ENCODE peak calls at places on chromosomes 3 and 15, in eight cellular contexts. L is fibroblast of pulmonary artery; E is cardiac fibroblast; Y is fibroblast of villous mesenchyme; Q is transverse colon; D is HFF-Myc; J is astrocyte of the cerebellum; U is activated CD8-positive, alpha-beta T cell treated with anti-CD3 and anti-CD28 coated beads for 36 hours. M is an unnamed sample.

GRCh38 chr3:10345911-10346310 is 25.0 kb upstream of the SEC13 start:
- DNase-seq in E (no peak), J (no peak), D (no peak), Y (no peak), L (no peak), U (no peak), Q (no peak), M (no peak)

GRCh38 chr3:46613313-46614005 is 1.1 kb downstream of the FAM240A start:
- DNase-seq in U (no peak), Q (no peak), L (no peak), E (no peak), J (no peak), Y (no peak), D (no peak), M (no peak)

GRCh38 chr3:113948015-113948917 is 453 bp downstream of the ZDHHC23 start:
- DNase-seq in E (no peak), Y (no peak), Q (peak), L (no peak), D (no peak), J (no peak), U (peak), M (peak)

GRCh38 chr3:11085078-11085840 is 69.0 kb upstream of the HRH1 start:
- DNase-seq in U (no peak), E (peak), Q (no peak), L (no peak), Y (no peak), J (no peak), D (no peak), M (no peak)

GRCh38 chr3:107753988-107754387 is 231.2 kb downstream of the BBX start:
- DNase-seq in D (no peak), J (no peak), E (no peak), L (no peak), U (no peak), Q (no peak), Y (no peak), M (no peak)

GRCh38 chr3:112032377-112032776 is 2.2 kb upstream of the TMPRSS7 start:
- DNase-seq in E (no peak), J (no peak), U (no peak), Y (no peak), D (no peak), Q (no peak), L (no peak), M (no peak)

GRCh38 chr3:106119691-106120090 is 250.9 kb upstream of the CBLB start:
- DNase-seq in L (peak), Y (peak), Q (no peak), J (no peak), E (peak), U (peak), D (no peak), M (no peak)

GRCh38 chr3:125110016-125110875 is 54.4 kb upstream of the HEG1 start:
- DNase-seq in E (peak), L (peak), D (peak), Y (peak), J (peak), Q (no peak), U (peak), M (no peak)

GRCh38 chr3:133413166-133414020 is 13.5 kb downstream of the BFSP2 start:
- DNase-seq in Y (peak), Q (no peak), U (peak), E (peak), L (peak), D (no peak), J (no peak), M (no peak)

GRCh38 chr3:194548346-194549321 is 61.8 kb upstream of the ATP13A3 start:
- DNase-seq in U (no peak), D (no peak), Y (peak), E (no peak), L (no peak), J (peak), Q (no peak), M (no peak)

GRCh38 chr3:105867690-105868449 is 942 bp downstream of the CBLB start:
- DNase-seq in J (no peak), E (peak), U (no peak), D (no peak), Y (peak), Q (no peak), L (peak), M (no peak)

GRCh38 chr3:195207731-195208130 is 63.2 kb downstream of the XXYLT1 start:
- DNase-seq in J (no peak), E (no peak), U (no peak), L (peak), Q (no peak), Y (no peak), D (no peak), M (no peak)

GRCh38 chr3:64454179-64454578 is 228.9 kb upstream of the PRICKLE2 start:
- DNase-seq in U (no peak), J (no peak), D (no peak), Q (no peak), Y (peak), E (peak), L (peak), M (no peak)

GRCh38 chr3:155753038-155753647 is 8.3 kb upstream of the PLCH1 start:
- DNase-seq in Y (peak), E (peak), J (peak), Q (no peak), L (peak), U (no peak), D (no peak), M (no peak)

GRCh38 chr3:127170794-127171193 is 22.1 kb upstream of the PRR23E start:
- DNase-seq in Y (peak), E (peak), D (peak), L (peak), Q (no peak), J (peak), U (no peak), M (no peak)

GRCh38 chr3:24046214-24046613 is 101.1 kb downstream of the NR1D2 start:
- DNase-seq in U (no peak), Q (no peak), E (no peak), Y (no peak), L (no peak), D (no peak), J (no peak), M (no peak)

GRCh38 chr3:158802399-158803023 is 657 bp downstream of the MFSD1 start:
- DNase-seq in J (no peak), E (no peak), L (no peak), D (no peak), U (peak), Q (peak), Y (no peak), M (no peak)

GRCh38 chr15:60408438-60409105 is 10.8 kb upstream of the ANXA2 start:
- DNase-seq in U (no peak), D (no peak), L (peak), J (no peak), Q (no peak), E (peak), Y (peak), M (no peak)

GRCh38 chr15:40990789-40991188 is 37.5 kb downstream of the CHAC1 start:
- DNase-seq in Y (no peak), L (no peak), Q (no peak), U (peak), J (no peak), D (no peak), E (no peak), M (no peak)

GRCh38 chr15:45855210-45855906 is 220.5 kb downstream of the SQOR start:
- DNase-seq in U (no peak), J (peak), E (no peak), L (no peak), Q (no peak), D (no peak), Y (no peak), M (no peak)

GRCh38 chr3:18444597-18445420 is 19.7 kb upstream of the SATB1 start:
- DNase-seq in Y (peak), D (no peak), Q (peak), U (peak), E (peak), J (no peak), L (peak), M (peak)

GRCh38 chr3:141412936-141413354 is 44.6 kb downstream of the ZBTB38 start:
- DNase-seq in Y (peak), D (no peak), E (peak), J (peak), L (peak), Q (peak), U (no peak), M (no peak)

GRCh38 chr3:55409802-55410201 is 77.3 kb downstream of the WNT5A start:
- DNase-seq in D (no peak), L (no peak), E (peak), U (no peak), J (no peak), Q (no peak), Y (no peak), M (no peak)

GRCh38 chr15:80251505-80252280 is at the start of gene CTXND1:
- DNase-seq in J (no peak), D (no peak), U (no peak), Q (no peak), Y (no peak), E (no peak), L (no peak), M (peak)

GRCh38 chr3:167929937-167930336 is 165.8 kb downstream of the GOLIM4 start:
- DNase-seq in L (no peak), Q (no peak), E (no peak), D (no peak), U (no peak), Y (peak), J (no peak), M (no peak)

GRCh38 chr3:154970796-154971195 is 109.3 kb upstream of the MME start:
- DNase-seq in U (no peak), E (peak), J (no peak), Y (peak), Q (no peak), L (peak), D (peak), M (no peak)

GRCh38 chr15:91555307-91555706 is 298.2 kb upstream of the SLCO3A1 start:
- DNase-seq in Y (no peak), D (no peak), L (no peak), E (peak), U (no peak), J (no peak), Q (no peak), M (no peak)

GRCh38 chr3:178512627-178513026 is 23.6 kb upstream of the KCNMB2 start:
- DNase-seq in U (no peak), J (no peak), Q (no peak), D (no peak), E (no peak), Y (peak), L (no peak), M (no peak)

GRCh38 chr3:71547254-71548198 is 36.0 kb downstream of the FOXP1 start:
- DNase-seq in D (no peak), E (peak), U (no peak), Q (no peak), Y (peak), J (no peak), L (peak), M (peak)

GRCh38 chr3:137509354-137510045 is 254.6 kb upstream of the SOX14 start:
- DNase-seq in U (no peak), E (no peak), Q (no peak), J (no peak), L (no peak), Y (no peak), D (no peak), M (peak)

GRCh38 chr3:137514853-137515252 is 249.3 kb upstream of the SOX14 start:
- DNase-seq in D (no peak), Q (no peak), Y (no peak), U (no peak), E (no peak), J (no peak), L (no peak), M (no peak)

GRCh38 chr3:137511655-137512054 is 252.5 kb upstream of the SOX14 start:
- DNase-seq in U (no peak), Y (no peak), J (no peak), D (no peak), E (no peak), Q (no peak), L (no peak), M (no peak)
- TF ChIP-seq CTCF in U (no peak), Y (no peak), J (no peak), D (no peak), E (no peak), Q (no peak), L (no peak), M (peak)

GRCh38 chr15:62066663-62067447 is at the start of gene C2CD4A:
- DNase-seq in Y (peak), D (no peak), J (no peak), Q (peak), E (peak), U (peak), L (peak), M (peak)

GRCh38 chr15:62067448-62068044 is 769 bp downstream of the C2CD4A start:
- DNase-seq in U (peak), Q (peak), D (no peak), E (peak), Y (peak), L (peak), J (no peak), M (peak)

GRCh38 chr15:62069551-62069950 is 2.8 kb downstream of the C2CD4A start:
- DNase-seq in D (no peak), L (no peak), E (no peak), J (no peak), Y (no peak), U (no peak), Q (no peak), M (no peak)

GRCh38 chr15:62068787-62069170 is 2.0 kb downstream of the C2CD4A start:
- DNase-seq in Y (peak), D (no peak), L (peak), J (no peak), Q (no peak), E (peak), U (no peak), M (no peak)

GRCh38 chr15:62068071-62068786 is 1.5 kb downstream of the C2CD4A start:
- DNase-seq in U (peak), Q (peak), J (no peak), E (peak), D (no peak), Y (peak), L (peak), M (peak)
- TF ChIP-seq CTCF in U (no peak), Q (no peak), J (peak), E (no peak), D (peak), Y (peak), L (peak), M (no peak)

GRCh38 chr3:97969541-97969940 is 2.7 kb downstream of the RIOX2 start:
- DNase-seq in Q (no peak), E (no peak), D (no peak), J (no peak), Y (no peak), L (no peak), U (no peak), M (no peak)

GRCh38 chr3:97970929-97971460 is 1.2 kb downstream of the RIOX2 start:
- DNase-seq in E (no peak), U (no peak), L (no peak), D (no peak), Q (no peak), J (no peak), Y (peak), M (no peak)

GRCh38 chr3:97968376-97968775 is 3.9 kb downstream of the RIOX2 start:
- DNase-seq in Y (no peak), Q (no peak), E (no peak), L (no peak), D (no peak), J (no peak), U (peak), M (no peak)

GRCh38 chr3:97971679-97972567 is at the start of gene RIOX2:
- DNase-seq in L (peak), Q (peak), U (peak), D (no peak), E (peak), J (no peak), Y (peak), M (peak)

GRCh38 chr3:97970131-97970530 is 2.1 kb downstream of the RIOX2 start:
- DNase-seq in D (no peak), Y (no peak), Q (no peak), U (no peak), E (no peak), J (no peak), L (no peak), M (no peak)
- TF ChIP-seq CTCF in D (no peak), Y (no peak), Q (no peak), U (no peak), E (no peak), J (no peak), L (no peak), M (no peak)

GRCh38 chr3:163939926-163940325 is 1138.4 kb downstream of the SI start:
- DNase-seq in D (no peak), E (no peak), U (no peak), Y (no peak), Q (no peak), J (peak), L (peak), M (peak)
- TF ChIP-seq CTCF in D (no peak), E (no peak), U (no peak), Y (no peak), Q (no peak), J (peak), L (no peak), M (no peak)

GRCh38 chr15:81410318-81410753 is 36.3 kb upstream of the TMC3 start:
- DNase-seq in J (peak), D (peak), Q (no peak), Y (peak), E (peak), U (peak), L (peak), M (no peak)
- TF ChIP-seq CTCF in J (peak), D (peak), Q (peak), Y (peak), E (peak), U (peak), L (peak), M (peak)

GRCh38 chr3:52084954-52085730 is 28.8 kb upstream of the DUSP7 start:
- DNase-seq in L (no peak), E (no peak), Q (no peak), J (no peak), Y (no peak), U (no peak), D (no peak), M (peak)
- TF ChIP-seq CTCF in L (no peak), E (no peak), Q (no peak), J (no peak), Y (no peak), U (no peak), D (no peak), M (peak)

GRCh38 chr15:55318588-55319494 is at the start of the genes PIGB and PIGBOS1:
- DNase-seq in E (peak), D (peak), L (peak), Y (peak), Q (peak), U (peak), J (peak), M (peak)
- TF ChIP-seq CTCF in E (no peak), D (no peak), L (no peak), Y (no peak), Q (no peak), U (no peak), J (no peak), M (no peak)

DNA sequence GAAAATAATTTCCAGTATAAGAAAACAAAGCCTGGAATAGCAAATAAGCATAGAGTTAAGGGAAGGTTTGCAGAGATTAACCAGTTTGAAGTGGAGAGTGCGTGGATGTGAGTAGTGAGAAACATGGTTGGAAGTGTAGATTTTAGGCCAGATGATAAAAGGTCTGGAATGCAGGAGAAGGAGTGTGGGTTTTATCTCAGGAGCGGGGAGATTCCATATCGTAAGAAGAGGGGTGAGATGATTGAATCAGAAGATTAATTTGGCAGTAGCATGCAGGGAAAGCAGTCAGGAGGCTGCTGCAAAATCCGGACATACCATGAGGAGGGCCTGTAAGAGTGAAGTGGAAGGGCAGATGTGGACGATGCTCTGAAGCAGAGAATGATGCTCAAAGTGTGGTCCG is 13.7 kb downstream of the PPARG start:
- DNase-seq in L (no peak), Y (no peak), U (no peak), Q (no peak), J (no peak), D (no peak), E (no peak), M (no peak)
- TF ChIP-seq CTCF in L (no peak), Y (no peak), U (no peak), Q (no peak), J (no peak), D (no peak), E (no peak), M (no peak)

M was measured in Caco-2.